ENCODE peak calls at places on chromosomes 12 and 14, in four cellular contexts. Q, K, R and E are unnamed samples.

GRCh38 chr14:99821519-99822165 is 28.4 kb downstream of the EML1 start:
- DNase-seq in Q (no peak), K (no peak), R (no peak), E (no peak)

GRCh38 chr14:90444077-90444696 is 47.4 kb downstream of the CALM1 start:
- DNase-seq in Q (no peak), K (peak), R (no peak), E (no peak)

GRCh38 chr12:97276621-97277020 is 186.0 kb upstream of the RMST start:
- DNase-seq in Q (no peak), K (no peak), R (no peak), E (no peak)

GRCh38 chr12:124655317-124656213 is 88.2 kb upstream of the NCOR2 start:
- DNase-seq in Q (no peak), K (no peak), R (no peak), E (peak)

GRCh38 chr12:67040861-67041137 is 228.4 kb upstream of the CAND1 start:
- DNase-seq in Q (no peak), K (no peak), R (no peak), E (no peak)

GRCh38 chr14:25090716-25091454 is 40.9 kb upstream of the STXBP6 start:
- DNase-seq in Q (no peak), K (no peak), R (no peak), E (peak)

GRCh38 chr12:7431993-7432685 is 11.8 kb downstream of the CD163L1 start:
- DNase-seq in Q (no peak), K (no peak), R (no peak), E (no peak)

GRCh38 chr12:19577131-19577530 is 137.8 kb downstream of the AEBP2 start:
- DNase-seq in Q (no peak), K (no peak), R (no peak), E (no peak)

GRCh38 chr12:78568326-78569020 is 296.1 kb upstream of the SYT1 start:
- DNase-seq in Q (no peak), K (no peak), R (no peak), E (no peak)

GRCh38 chr14:93184391-93185332 is at the start of the genes LYSET and MOAP1:
- DNase-seq in Q (peak), K (peak), R (no peak), E (peak)

GRCh38 chr12:57553343-57554202 is 3.7 kb downstream of the KIF5A start:
- DNase-seq in Q (peak), K (no peak), R (no peak), E (no peak)

GRCh38 chr12:11067514-11067913 is 5.4 kb upstream of the TAS2R46 start:
- DNase-seq in Q (no peak), K (no peak), R (no peak), E (no peak)

GRCh38 chr12:51686727-51687126 is 95.7 kb downstream of the SCN8A start:
- DNase-seq in Q (no peak), K (no peak), R (no peak), E (no peak)

GRCh38 chr14:60327447-60328331 is 78.7 kb downstream of the PPM1A start:
- DNase-seq in Q (no peak), K (no peak), R (peak), E (no peak)

GRCh38 chr12:46891306-46891705 is 65.5 kb upstream of the SLC38A4 start:
- DNase-seq in Q (no peak), K (no peak), R (no peak), E (no peak)

GRCh38 chr12:1503281-1503711 is 91.1 kb downstream of the FBXL14 start:
- DNase-seq in Q (no peak), K (no peak), R (no peak), E (no peak)

GRCh38 chr14:90842726-90843125 is 26.5 kb upstream of the TTC7B start:
- DNase-seq in Q (no peak), K (no peak), R (no peak), E (no peak)

GRCh38 chr14:21308479-21309237 is 28.8 kb downstream of the RPGRIP1 start:
- DNase-seq in Q (peak), K (peak), R (peak), E (peak)

GRCh38 chr14:104309657-104310369 is 171.4 kb downstream of the KIF26A start:
- DNase-seq in Q (no peak), K (no peak), R (no peak), E (no peak)

GRCh38 chr12:70645494-70646317 is 8.5 kb upstream of the PTPRB start:
- DNase-seq in Q (peak), K (peak), R (no peak), E (peak)

GRCh38 chr12:66978802-66979201 is 290.4 kb upstream of the CAND1 start:
- DNase-seq in Q (no peak), K (no peak), R (no peak), E (no peak)

GRCh38 chr12:122144885-122145284 is 29.1 kb downstream of the IL31 start:
- DNase-seq in Q (no peak), K (no peak), R (no peak), E (no peak)

GRCh38 chr14:106211489-106211888 is 685.1 kb downstream of the TMEM121 start:
- DNase-seq in Q (no peak), K (no peak), R (no peak), E (no peak)

GRCh38 chr12:104263580-104264358 is 39.8 kb upstream of the EID3 start:
- DNase-seq in Q (no peak), K (no peak), R (no peak), E (no peak)

GRCh38 chr14:55553791-55554190 is 26.2 kb upstream of the KTN1 start:
- DNase-seq in Q (no peak), K (no peak), R (no peak), E (no peak)

GRCh38 chr12:64304571-64304970 is 82.5 kb upstream of the KICS2 start:
- DNase-seq in Q (no peak), K (no peak), R (no peak), E (no peak)

GRCh38 chr12:58314610-58315009 is 373.2 kb downstream of the ATP23 start:
- DNase-seq in Q (no peak), K (no peak), R (no peak), E (no peak)

GRCh38 chr14:87944987-87945604 is 47.9 kb downstream of the GALC start:
- DNase-seq in Q (peak), K (peak), R (no peak), E (no peak)

GRCh38 chr12:93417967-93418480 is 23.7 kb downstream of the UBE2N start:
- DNase-seq in Q (no peak), K (no peak), R (no peak), E (no peak)

GRCh38 chr12:123910057-123910456 is 62.6 kb downstream of the CCDC92 start:
- DNase-seq in Q (no peak), K (no peak), R (no peak), E (no peak)

GRCh38 chr12:92290881-92291280 is 145.2 kb upstream of the BTG1 start:
- DNase-seq in Q (no peak), K (no peak), R (no peak), E (no peak)

GRCh38 chr14:92105845-92106094 is 612 bp downstream of the ATXN3 start:
- DNase-seq in Q (no peak), K (peak), R (no peak), E (peak)

GRCh38 chr14:69055125-69055524 is 76.0 kb upstream of the ACTN1 start:
- DNase-seq in Q (no peak), K (no peak), R (no peak), E (no peak)

GRCh38 chr14:36067428-36068187 is 108.9 kb downstream of the PTCSC3 start:
- DNase-seq in Q (no peak), K (no peak), R (no peak), E (no peak)

GRCh38 chr14:73238262-73238852 is 1.1 kb downstream of the PAPLN start:
- DNase-seq in Q (peak), K (peak), R (no peak), E (peak)

GRCh38 chr12:84497819-84498218 is 414.8 kb downstream of the SLC6A15 start:
- DNase-seq in Q (no peak), K (peak), R (no peak), E (peak)
- TF ChIP-seq USF2 in Q (no peak), K (no peak), R (no peak), E (no peak)

GRCh38 chr12:69553626-69554248 is 31.5 kb upstream of the CCT2 start:
- DNase-seq in Q (no peak), K (peak), R (no peak), E (no peak)
- TF ChIP-seq KDM1A in Q (no peak), K (no peak), R (no peak), E (no peak)

DNA sequence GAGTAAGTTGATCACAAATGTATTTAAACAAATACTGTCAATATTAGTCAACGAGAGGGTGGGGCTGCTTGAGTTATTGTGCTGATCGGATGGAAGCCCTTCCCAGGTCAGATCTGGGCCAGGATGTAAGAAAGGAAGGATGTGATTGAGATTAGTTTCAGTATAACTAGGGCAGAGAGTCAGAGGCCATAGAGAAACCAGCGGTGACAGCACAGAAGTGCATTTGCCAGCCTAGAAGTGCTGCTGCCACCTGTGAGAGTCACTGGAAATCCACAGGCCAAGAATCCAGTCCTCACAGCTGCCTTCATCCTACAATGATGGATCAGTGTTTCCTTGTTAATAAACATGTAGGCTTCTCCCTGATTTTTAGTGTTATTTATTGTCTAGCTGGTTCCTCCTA is 9.8 kb upstream of the FERMT2 start:
- DNase-seq in Q (no peak), K (no peak), R (no peak), E (no peak)
- TF ChIP-seq CHD4 in Q (no peak), K (no peak), R (no peak), E (no peak)

GRCh38 chr12:109627633-109628032 is 54.0 kb downstream of the MVK start:
- DNase-seq in Q (no peak), K (no peak), R (no peak), E (peak)
- TF ChIP-seq USF2 in Q (peak), K (peak), R (no peak), E (peak)